ENCODE peak calls at places on chromosomes 4 and X, in six cellular contexts. G is lower leg skin, R is transverse colon, X is tibial nerve, C is NB4, E is ovary. B is an unnamed sample.

GRCh38 chr4:172830295-172830764 is 338.3 kb upstream of the GALNT7 start:
- DNase-seq in G (no peak), R (no peak), X (no peak), C (peak), E (no peak), B (no peak)

GRCh38 chrX:151801980-151802379 is 67.4 kb downstream of the CNGA2 start:
- DNase-seq in G (no peak), R (no peak), X (no peak), C (peak), E (no peak), B (no peak)

GRCh38 chrX:57156397-57157049 is 19.3 kb upstream of the SPIN2A start:
- DNase-seq in G (no peak), R (peak), X (no peak), C (peak), E (no peak), B (no peak)

GRCh38 chr4:121198261-121198660 is 34.1 kb upstream of the TNIP3 start:
- DNase-seq in G (no peak), R (no peak), X (no peak), C (no peak), E (no peak), B (no peak)

GRCh38 chr4:132123870-132124623 is 1025.0 kb upstream of the PCDH10 start:
- DNase-seq in G (no peak), R (no peak), X (no peak), C (no peak), E (no peak), B (no peak)

GRCh38 chr4:138835833-138836521 is 179.6 kb upstream of the NOCT start:
- DNase-seq in G (no peak), R (peak), X (no peak), C (peak), E (no peak), B (no peak)

GRCh38 chrX:139429913-139430312 is 100.6 kb upstream of the F9 start:
- DNase-seq in G (no peak), R (no peak), X (no peak), C (no peak), E (no peak), B (no peak)

GRCh38 chr4:83285022-83285387 is 407 bp upstream of the COQ2 start:
- DNase-seq in G (no peak), R (no peak), X (no peak), C (peak), E (no peak), B (no peak)

GRCh38 chrX:108396188-108396885 is 41.9 kb downstream of the COL4A6 start:
- DNase-seq in G (no peak), R (no peak), X (no peak), C (no peak), E (no peak), B (no peak)

GRCh38 chr4:76634239-76634638 is 199.2 kb downstream of the SHROOM3 start:
- DNase-seq in G (no peak), R (no peak), X (no peak), C (no peak), E (no peak), B (no peak)

DNA sequence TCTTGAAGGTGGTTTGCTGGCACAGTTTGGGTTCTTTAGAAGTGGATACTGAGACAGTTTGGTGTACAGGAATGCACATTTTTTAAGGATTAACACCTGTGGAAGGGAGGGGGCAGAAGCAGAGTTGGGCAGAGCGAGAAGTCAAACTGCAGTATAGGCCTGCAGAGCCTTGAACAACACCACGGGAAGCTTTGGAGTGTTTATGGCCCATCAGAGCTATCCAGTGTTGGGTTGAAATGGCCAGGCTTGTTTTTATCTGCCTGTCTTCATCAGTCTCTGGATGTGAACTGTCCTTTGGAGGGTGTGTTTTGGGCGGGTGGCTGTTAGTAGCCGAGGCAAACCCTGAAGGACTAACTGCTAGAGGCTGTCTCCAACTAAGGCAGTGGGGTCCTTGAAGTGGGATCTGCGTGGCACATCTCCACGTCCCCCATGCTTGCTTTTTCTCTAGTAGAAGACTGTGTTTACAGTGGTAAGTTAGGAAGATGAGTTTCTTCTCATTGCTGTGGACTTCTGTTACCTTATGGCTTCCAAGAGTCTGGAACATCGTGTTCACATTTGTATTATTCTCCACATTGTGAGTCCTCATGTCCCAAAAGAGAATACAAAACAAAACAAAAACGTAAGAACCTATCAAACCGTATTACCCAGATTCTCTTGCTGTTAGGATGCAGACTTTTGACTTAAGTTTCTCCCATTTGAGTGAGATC is 41.0 kb downstream of the TMEM131L start:
- DNase-seq in G (no peak), R (no peak), X (no peak), C (no peak), E (no peak), B (no peak)
- TF ChIP-seq POLR2A in G (no peak), R (no peak), X (no peak), C (no peak), E (no peak), B (no peak)

GRCh38 chr4:31325300-31325699 is 605.1 kb downstream of the PCDH7 start:
- DNase-seq in G (no peak), R (no peak), X (no peak), C (no peak), E (no peak), B (no peak)

GRCh38 chr4:31324814-31325213 is 604.6 kb downstream of the PCDH7 start:
- DNase-seq in G (no peak), R (no peak), X (no peak), C (no peak), E (no peak), B (no peak)

GRCh38 chr4:31327031-31327430 is 606.9 kb downstream of the PCDH7 start:
- DNase-seq in G (no peak), R (no peak), X (no peak), C (no peak), E (no peak), B (no peak)

GRCh38 chr4:31334086-31334910 is 614.1 kb downstream of the PCDH7 start:
- DNase-seq in G (no peak), R (no peak), X (no peak), C (no peak), E (no peak), B (no peak)

GRCh38 chr4:31328921-31329320 is 608.8 kb downstream of the PCDH7 start:
- DNase-seq in G (no peak), R (no peak), X (no peak), C (no peak), E (no peak), B (no peak)
- TF ChIP-seq POLR2A in G (no peak), R (no peak), X (no peak), C (no peak), E (no peak), B (no peak)

DNA sequence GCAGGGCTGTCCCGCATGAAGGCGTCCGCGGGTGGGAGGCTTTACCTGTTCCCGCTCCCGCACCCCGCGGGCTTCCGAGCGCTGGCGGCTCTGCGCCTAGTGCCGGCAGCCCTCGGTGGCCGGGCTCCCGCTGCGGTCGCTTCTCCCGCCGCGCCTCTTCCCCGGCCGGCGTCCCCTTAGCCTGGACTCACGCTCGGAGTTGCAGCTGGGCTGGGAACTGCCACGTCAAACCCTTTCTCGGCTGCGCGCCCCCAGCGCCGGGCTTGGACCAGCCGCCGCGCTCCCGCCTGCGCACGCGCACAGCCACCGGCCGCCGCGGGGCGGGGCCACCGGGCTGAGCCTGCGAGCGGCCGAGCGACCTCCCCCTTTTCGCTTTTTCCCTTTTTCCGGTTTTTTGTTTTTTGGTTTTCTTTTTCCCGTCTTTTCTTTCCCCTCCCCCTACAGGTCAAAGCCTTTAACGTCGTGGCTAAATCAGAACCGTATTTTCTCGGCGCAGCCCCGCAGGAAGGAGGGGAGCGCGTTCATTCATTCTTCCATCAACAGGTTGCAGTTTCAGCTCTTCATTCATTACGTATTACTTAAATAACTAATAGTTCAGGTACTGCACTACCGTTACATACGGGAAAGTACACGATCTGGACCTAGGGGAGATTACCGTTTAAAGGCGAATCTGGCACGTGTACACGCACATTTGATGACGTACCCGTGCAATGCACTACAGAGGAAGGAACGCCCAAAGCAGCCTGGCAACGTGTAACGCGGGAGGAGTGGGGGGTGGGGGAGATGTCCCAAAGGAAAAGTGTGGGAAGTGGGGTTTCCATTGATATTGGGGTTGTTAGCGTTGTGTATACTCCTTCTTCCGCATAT is at the start of gene SEC24D:
- DNase-seq in G (peak), R (peak), X (peak), C (peak), E (peak), B (peak)
- TF ChIP-seq POLR2A in G (no peak), R (peak), X (peak), C (no peak), E (peak), B (peak)

GRCh38 chr4:6180841-6181631 is 19.3 kb downstream of the JAKMIP1 start:
- DNase-seq in G (no peak), R (no peak), X (no peak), C (no peak), E (no peak), B (no peak)
- TF ChIP-seq POLR2A in G (no peak), R (no peak), X (no peak), C (no peak), E (no peak), B (no peak)

GRCh38 chr4:185304944-185305690 is 90.6 kb downstream of the LRP2BP start:
- DNase-seq in G (no peak), R (peak), X (no peak), C (peak), E (no peak), B (no peak)
- TF ChIP-seq POLR2A in G (no peak), R (no peak), X (no peak), C (no peak), E (no peak), B (no peak)

DNA sequence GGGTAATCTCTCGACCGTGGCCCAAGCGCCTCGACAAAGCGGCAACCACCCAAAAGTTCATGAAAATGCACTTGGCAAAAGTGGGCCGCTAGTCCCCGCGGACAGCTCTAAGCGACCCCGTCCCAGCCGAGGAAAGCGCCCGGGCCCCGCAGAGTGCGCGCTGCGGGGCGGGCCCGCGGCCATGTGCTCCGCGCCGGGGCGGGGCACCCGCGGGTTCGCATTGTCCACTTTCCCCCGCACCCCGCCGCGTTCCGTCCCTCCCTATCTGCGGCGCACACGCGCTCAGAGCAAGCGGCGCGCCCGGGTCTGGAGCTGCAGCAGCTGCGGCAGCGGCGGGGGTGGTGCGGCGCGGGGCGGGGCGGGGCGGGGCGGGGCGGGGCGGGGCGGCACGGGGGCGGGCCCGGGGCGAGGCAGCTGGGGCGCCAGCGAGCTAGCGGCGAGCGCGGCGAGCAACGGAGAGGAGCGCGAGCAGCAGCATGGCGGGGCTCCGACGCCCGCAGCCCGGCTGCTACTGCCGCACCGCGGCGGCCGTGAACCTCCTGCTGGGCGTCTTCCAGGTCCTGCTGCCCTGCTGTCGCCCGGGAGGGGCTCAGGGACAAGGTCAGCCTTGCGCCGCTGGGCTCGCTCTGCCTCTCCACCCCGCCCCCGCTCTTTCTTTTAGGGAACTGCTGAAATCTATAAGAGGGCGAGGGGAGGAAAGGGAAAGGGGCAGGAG is at the start of gene TMEM131L:
- DNase-seq in G (peak), R (peak), X (peak), C (peak), E (peak), B (peak)
- TF ChIP-seq POLR2A in G (no peak), R (peak), X (peak), C (peak), E (no peak), B (peak)